ENCODE peak calls at places on chromosomes 16 and 17, in eight cellular contexts. M is body of pancreas, A is cardiac muscle cell, R is GM10248, P is GM12865, T is brain microvascular endothelial cell, Y is neural progenitor cell, C is neural crest cell. U is an unnamed sample.

GRCh38 chr17:82444284-82444893 is 6.2 kb downstream of the CYBC1 start:
- DNase-seq in M (no peak), T (no peak), P (no peak), Y (no peak), C (no peak), A (no peak), R (no peak), U (no peak)

GRCh38 chr17:72362466-72363335 is 241.9 kb downstream of the SOX9 start:
- DNase-seq in P (no peak), A (peak; percentile 47), T (peak; percentile 57), Y (no peak), C (no peak), M (no peak), R (no peak), U (no peak)

GRCh38 chr17:40352779-40353394 is 11.7 kb downstream of the GJD3 start:
- DNase-seq in R (no peak), M (no peak), P (no peak), Y (no peak), A (no peak), T (no peak), C (no peak), U (no peak)

GRCh38 chr17:41717408-41718286 is 5.5 kb downstream of the GAST start:
- DNase-seq in A (peak; percentile 55), T (no peak), C (no peak), M (no peak), Y (no peak), P (no peak), R (no peak), U (no peak)

GRCh38 chr16:27286446-27286845 is 17.9 kb upstream of the NSMCE1 start:
- DNase-seq in P (no peak), C (no peak), R (no peak), Y (no peak), A (peak; percentile 96), T (peak; percentile 93), M (peak; percentile 39), U (no peak)

GRCh38 chr17:82668631-82669099 is 20.4 kb upstream of the WDR45B start:
- DNase-seq in A (peak; percentile 51), C (peak; percentile 57), P (peak; percentile 71), T (peak; percentile 21), R (peak; percentile 83), Y (peak; percentile 85), M (peak; percentile 77), U (peak; percentile 71)

GRCh38 chr17:2055494-2056220 is 754 bp downstream of the HIC1 start:
- DNase-seq in C (no peak), T (no peak), P (peak; percentile 81), R (peak; percentile 70), M (no peak), Y (no peak), A (peak; percentile 70), U (no peak)

GRCh38 chr17:50630524-50631194 is 4.0 kb upstream of the ABCC3 start:
- DNase-seq in A (peak; percentile 23), T (no peak), P (peak; percentile 52), Y (peak; percentile 51), M (peak; percentile 83), R (peak; percentile 69), C (no peak), U (peak; percentile 53)

GRCh38 chr16:21638573-21638975 is 13.8 kb downstream of the IGSF6 start:
- DNase-seq in A (peak; percentile 42), P (no peak), C (no peak), Y (no peak), R (no peak), T (peak; percentile 40), M (no peak), U (no peak)

GRCh38 chr17:29219378-29220047 is 27.1 kb upstream of the CRYBA1 start:
- DNase-seq in R (peak; percentile 80), T (peak; percentile 80), M (peak; percentile 85), Y (peak; percentile 92), P (peak; percentile 81), A (peak; percentile 90), C (peak; percentile 87), U (peak; percentile 81)

GRCh38 chr17:57051886-57052342 is 33.1 kb upstream of the AKAP1 start:
- DNase-seq in M (no peak), Y (peak; percentile 35), R (no peak), C (no peak), A (no peak), P (no peak), T (no peak), U (no peak)

GRCh38 chr16:83713597-83713996 is 94.2 kb upstream of the HSBP1 start:
- DNase-seq in Y (no peak), M (no peak), C (no peak), A (no peak), R (no peak), T (no peak), P (no peak), U (no peak)

GRCh38 chr17:59796785-59797205 is 89.3 kb downstream of the VMP1 start:
- DNase-seq in T (no peak), A (peak; percentile 48), R (no peak), M (no peak), Y (no peak), C (no peak), P (no peak), U (no peak)

GRCh38 chr17:59790936-59791335 is 83.5 kb downstream of the VMP1 start:
- DNase-seq in M (no peak), P (no peak), A (no peak), R (no peak), C (no peak), Y (no peak), T (no peak), U (no peak)

GRCh38 chr17:59791603-59792457 is 84.4 kb downstream of the VMP1 start:
- DNase-seq in R (no peak), M (no peak), A (peak; percentile 82), C (no peak), Y (no peak), T (peak; percentile 87), P (no peak), U (no peak)

GRCh38 chr17:59796138-59796537 is 88.7 kb downstream of the VMP1 start:
- DNase-seq in M (no peak), R (no peak), T (no peak), C (no peak), A (no peak), Y (no peak), P (no peak), U (no peak)

GRCh38 chr17:59793249-59793648 is 85.8 kb downstream of the VMP1 start:
- DNase-seq in R (no peak), Y (no peak), M (no peak), T (no peak), P (no peak), A (no peak), C (no peak), U (no peak)
- TF ChIP-seq CTCF in R (no peak), Y (no peak), M (no peak), T (no peak), P (no peak), A (no peak), C (no peak), U (no peak)

DNA sequence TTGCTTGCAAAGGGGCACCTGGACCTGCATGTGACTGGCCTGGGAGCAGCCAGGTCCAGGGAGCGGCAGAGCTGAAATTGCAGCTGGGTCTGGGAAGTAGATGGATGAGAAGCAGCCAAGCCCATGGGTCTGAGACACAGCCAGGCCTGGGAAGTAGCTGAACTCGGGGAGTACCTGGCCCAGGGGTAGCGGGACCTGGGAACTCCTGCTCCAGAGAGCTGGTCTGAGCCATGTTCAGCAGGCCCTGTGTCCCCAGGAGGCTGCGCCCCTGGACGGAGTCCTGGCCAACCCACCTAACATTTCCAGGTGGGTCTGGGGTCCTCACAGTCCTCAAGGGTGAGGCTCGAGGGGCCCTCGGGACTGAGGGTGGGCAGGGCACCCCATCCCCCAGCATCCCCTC is 2.9 kb downstream of the MSLN start:
- DNase-seq in P (no peak), R (no peak), M (no peak), T (no peak), Y (no peak), A (no peak), C (no peak), U (no peak)
- TF ChIP-seq CTCF in P (no peak), R (no peak), M (no peak), T (no peak), Y (no peak), A (no peak), C (no peak), U (no peak)

GRCh38 chr17:4394208-4395110 is 28.0 kb upstream of the UBE2G1 start:
- DNase-seq in Y (no peak), T (no peak), P (peak; percentile 75), R (no peak), C (no peak), M (no peak), A (no peak), U (no peak)

GRCh38 chr17:4397840-4398239 is 31.4 kb upstream of the UBE2G1 start:
- DNase-seq in Y (no peak), T (no peak), C (no peak), A (no peak), R (no peak), M (no peak), P (peak; percentile 62), U (no peak)

GRCh38 chr17:4393806-4394205 is 27.3 kb upstream of the UBE2G1 start:
- DNase-seq in P (peak; percentile 50), R (no peak), A (no peak), T (no peak), Y (no peak), C (no peak), M (no peak), U (no peak)

GRCh38 chr17:4395111-4395478 is 28.6 kb upstream of the UBE2G1 start:
- DNase-seq in M (no peak), A (no peak), T (no peak), P (no peak), Y (no peak), R (no peak), C (no peak), U (no peak)
- TF ChIP-seq CTCF in M (no peak), A (no peak), T (no peak), P (no peak), Y (no peak), R (no peak), C (no peak), U (no peak)

DNA sequence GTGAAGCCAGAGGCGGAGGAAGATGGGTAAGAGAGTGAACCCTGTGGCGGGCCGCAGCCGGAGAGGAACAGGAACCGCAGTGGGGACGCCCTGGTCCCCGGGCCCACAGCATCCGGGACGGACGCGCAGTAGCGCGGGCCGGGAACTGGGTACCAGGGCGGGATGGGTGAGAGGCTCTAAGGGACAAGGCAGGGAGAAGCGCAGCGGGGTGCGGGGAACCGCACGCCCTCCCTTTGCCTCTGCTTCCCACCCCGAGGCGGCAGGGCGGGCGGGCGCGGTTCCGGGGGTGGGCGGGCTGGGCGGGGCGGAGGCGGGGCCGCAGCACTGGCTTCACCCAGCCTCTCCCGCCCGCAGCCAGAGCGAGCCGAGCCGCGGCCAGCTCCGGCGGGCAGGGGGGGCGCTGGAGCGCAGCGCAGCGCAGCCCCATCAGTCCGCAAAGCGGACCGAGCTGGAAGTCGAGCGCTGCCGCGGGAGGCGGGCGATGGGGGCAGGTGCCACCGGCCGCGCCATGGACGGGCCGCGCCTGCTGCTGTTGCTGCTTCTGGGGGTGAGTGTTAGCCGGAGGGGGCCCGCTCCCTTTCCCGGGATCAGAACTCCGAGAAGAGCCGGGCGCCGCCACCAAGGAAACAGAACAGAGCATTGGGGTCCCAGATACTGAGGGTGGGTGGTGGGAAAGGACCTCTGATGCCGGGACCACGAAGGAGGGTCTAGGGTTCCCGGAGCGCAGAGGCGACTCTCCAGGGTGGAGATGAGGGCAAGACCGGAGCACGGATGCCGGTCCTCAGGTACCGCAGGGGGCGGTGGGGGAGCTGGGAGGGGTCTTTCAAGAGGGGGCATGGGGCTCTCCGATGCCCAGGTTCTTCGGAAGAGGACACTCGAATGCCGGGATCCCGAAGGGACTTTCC is at the start of gene NGFR:
- DNase-seq in R (peak; percentile 87), C (peak; percentile 42), Y (peak; percentile 90), M (no peak), T (no peak), P (peak; percentile 58), A (peak; percentile 38), U (peak; percentile 71)
- TF ChIP-seq CTCF in R (peak; percentile 36), C (peak; percentile 17), Y (peak; percentile 31), M (no peak), T (no peak), P (peak; percentile 15), A (no peak), U (no peak)

U was measured in glutamatergic neuron.